ENCODE peak calls at places on chromosome 6, in eight cellular contexts. One of them, this sample, is unnamed.

GRCh38 chr6:54697423-54697822 is 149.1 kb upstream of the FAM83B start:
- DNase-seq in HCT116: peak
- DNase-seq in IMR-90: peak
- DNase-seq in A549: peak
- DNase-seq in K562: no peak
- DNase-seq in SK-N-SH: no peak
- DNase-seq in GM12878: no peak
- DNase-seq in HepG2: no peak
- DNase-seq in this sample: no peak

GRCh38 chr6:961407-961930 is 268.5 kb upstream of the EXOC2 start:
- DNase-seq in HepG2: no peak
- DNase-seq in K562: no peak
- DNase-seq in SK-N-SH: no peak
- DNase-seq in IMR-90: no peak
- DNase-seq in GM12878: no peak
- DNase-seq in A549: no peak
- DNase-seq in HCT116: no peak
- DNase-seq in this sample: no peak

GRCh38 chr6:18154507-18155272 is at the start of gene TPMT:
- DNase-seq in HepG2: no peak
- DNase-seq in K562: no peak
- DNase-seq in A549: no peak
- DNase-seq in SK-N-SH: no peak
- DNase-seq in HCT116: no peak
- DNase-seq in IMR-90: no peak
- DNase-seq in GM12878: no peak
- DNase-seq in this sample: no peak

GRCh38 chr6:116840091-116840490 is 11.2 kb upstream of the GPRC6A start:
- DNase-seq in K562: peak
- DNase-seq in HCT116: no peak
- DNase-seq in GM12878: no peak
- DNase-seq in A549: no peak
- DNase-seq in HepG2: no peak
- DNase-seq in SK-N-SH: no peak
- DNase-seq in IMR-90: peak
- DNase-seq in this sample: no peak

GRCh38 chr6:53361549-53362031 is 12.8 kb upstream of the ELOVL5 start:
- DNase-seq in K562: no peak
- DNase-seq in HCT116: no peak
- DNase-seq in A549: peak
- DNase-seq in SK-N-SH: no peak
- DNase-seq in GM12878: peak
- DNase-seq in HepG2: no peak
- DNase-seq in IMR-90: peak
- DNase-seq in this sample: no peak

GRCh38 chr6:3228791-3229565 is 1.5 kb upstream of the TUBB2B start:
- DNase-seq in SK-N-SH: no peak
- DNase-seq in HepG2: no peak
- DNase-seq in K562: no peak
- DNase-seq in IMR-90: no peak
- DNase-seq in GM12878: no peak
- DNase-seq in HCT116: no peak
- DNase-seq in A549: no peak
- DNase-seq in this sample: peak

GRCh38 chr6:139442188-139442625 is 67.8 kb upstream of the CITED2 start:
- DNase-seq in HCT116: no peak
- DNase-seq in SK-N-SH: no peak
- DNase-seq in IMR-90: no peak
- DNase-seq in K562: no peak
- DNase-seq in A549: no peak
- DNase-seq in HepG2: no peak
- DNase-seq in GM12878: no peak
- DNase-seq in this sample: no peak

GRCh38 chr6:138088307-138088744 is 18.9 kb downstream of the PERP start:
- DNase-seq in GM12878: no peak
- DNase-seq in SK-N-SH: no peak
- DNase-seq in HCT116: peak
- DNase-seq in IMR-90: peak
- DNase-seq in HepG2: peak
- DNase-seq in A549: peak
- DNase-seq in K562: no peak
- DNase-seq in this sample: no peak

GRCh38 chr6:142833054-142833453 is 111.9 kb downstream of the HIVEP2 start:
- DNase-seq in GM12878: no peak
- DNase-seq in IMR-90: peak
- DNase-seq in SK-N-SH: no peak
- DNase-seq in HCT116: no peak
- DNase-seq in HepG2: no peak
- DNase-seq in K562: no peak
- DNase-seq in A549: peak
- DNase-seq in this sample: no peak

GRCh38 chr6:136604928-136605485 is 54.8 kb upstream of the MAP7 start:
- DNase-seq in HepG2: no peak
- DNase-seq in HCT116: no peak
- DNase-seq in GM12878: no peak
- DNase-seq in SK-N-SH: no peak
- DNase-seq in IMR-90: no peak
- DNase-seq in K562: no peak
- DNase-seq in A549: no peak
- DNase-seq in this sample: no peak

GRCh38 chr6:105795913-105796517 is 290.1 kb upstream of the PRDM1 start:
- DNase-seq in K562: no peak
- DNase-seq in SK-N-SH: no peak
- DNase-seq in GM12878: no peak
- DNase-seq in HCT116: no peak
- DNase-seq in A549: peak
- DNase-seq in IMR-90: no peak
- DNase-seq in HepG2: no peak
- DNase-seq in this sample: no peak

GRCh38 chr6:33249732-33250625 is 21.7 kb downstream of the VPS52 start:
- DNase-seq in HCT116: no peak
- DNase-seq in IMR-90: peak
- DNase-seq in K562: no peak
- DNase-seq in A549: no peak
- DNase-seq in SK-N-SH: peak
- DNase-seq in HepG2: no peak
- DNase-seq in GM12878: no peak
- DNase-seq in this sample: no peak

GRCh38 chr6:137166247-137167098 is 7.0 kb downstream of the IL22RA2 start:
- DNase-seq in HCT116: no peak
- DNase-seq in IMR-90: no peak
- DNase-seq in GM12878: no peak
- DNase-seq in K562: no peak
- DNase-seq in A549: no peak
- DNase-seq in HepG2: no peak
- DNase-seq in SK-N-SH: no peak
- DNase-seq in this sample: no peak

DNA sequence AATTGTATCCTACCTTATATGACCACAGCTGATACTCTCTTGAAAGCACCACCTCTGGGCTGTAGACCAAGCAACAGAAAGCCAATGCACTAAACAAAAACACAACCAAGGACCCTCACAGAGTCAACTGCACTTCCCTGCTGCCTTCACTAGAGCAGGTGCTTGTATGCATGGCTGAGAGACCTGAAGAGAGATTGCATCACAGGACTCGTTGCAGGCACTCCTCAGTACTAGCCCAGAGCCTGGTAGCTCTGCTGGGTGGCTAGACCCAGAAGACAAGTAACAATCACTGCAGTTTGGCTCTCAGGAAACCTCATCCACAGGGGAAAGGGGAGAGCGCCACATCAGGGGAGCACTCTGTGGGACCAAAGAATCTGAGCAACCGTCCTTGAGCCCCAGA is 521.6 kb upstream of the IMPG1 start:
- DNase-seq in IMR-90: no peak
- DNase-seq in GM12878: no peak
- DNase-seq in SK-N-SH: no peak
- DNase-seq in A549: no peak
- DNase-seq in K562: no peak
- DNase-seq in HCT116: no peak
- DNase-seq in HepG2: no peak
- DNase-seq in this sample: no peak
- TF ChIP-seq RAD21 in IMR-90: no peak
- TF ChIP-seq RAD21 in GM12878: no peak
- TF ChIP-seq RAD21 in SK-N-SH: no peak
- TF ChIP-seq RAD21 in A549: no peak
- TF ChIP-seq RAD21 in K562: no peak
- TF ChIP-seq RAD21 in HCT116: no peak
- TF ChIP-seq RAD21 in HepG2: no peak
- TF ChIP-seq RAD21 in this sample: no peak

DNA sequence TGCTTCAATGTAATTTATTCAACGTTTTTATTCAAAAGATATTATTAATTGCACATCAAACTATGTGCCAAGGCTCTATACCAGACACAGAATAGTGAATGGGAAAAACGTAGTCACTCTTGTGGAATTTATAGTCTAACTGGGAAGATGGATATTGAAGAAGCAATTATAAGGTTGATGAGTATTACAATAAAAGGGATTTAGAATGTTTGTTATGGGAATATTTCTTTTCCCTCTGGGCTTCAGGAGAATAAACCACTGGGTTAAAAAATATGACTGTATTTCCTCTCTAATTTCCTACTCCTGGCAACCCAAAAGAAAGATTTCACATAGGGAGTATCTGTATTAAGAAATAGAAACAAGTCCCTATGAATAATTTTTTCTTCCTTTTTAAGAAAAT is 25.1 kb upstream of the UTRN start:
- DNase-seq in IMR-90: no peak
- DNase-seq in SK-N-SH: no peak
- DNase-seq in HCT116: no peak
- DNase-seq in K562: no peak
- DNase-seq in HepG2: no peak
- DNase-seq in A549: no peak
- DNase-seq in GM12878: no peak
- DNase-seq in this sample: no peak
- TF ChIP-seq RAD21 in IMR-90: no peak
- TF ChIP-seq RAD21 in SK-N-SH: no peak
- TF ChIP-seq RAD21 in HCT116: no peak
- TF ChIP-seq RAD21 in K562: no peak
- TF ChIP-seq RAD21 in HepG2: no peak
- TF ChIP-seq RAD21 in A549: no peak
- TF ChIP-seq RAD21 in GM12878: no peak
- TF ChIP-seq RAD21 in this sample: no peak

GRCh38 chr6:12296255-12296573 is 6.1 kb downstream of the EDN1 start:
- DNase-seq in GM12878: no peak
- DNase-seq in A549: peak
- DNase-seq in SK-N-SH: no peak
- DNase-seq in IMR-90: peak
- DNase-seq in HCT116: no peak
- DNase-seq in K562: no peak
- DNase-seq in HepG2: peak
- DNase-seq in this sample: no peak
- TF ChIP-seq RAD21 in GM12878: no peak
- TF ChIP-seq RAD21 in A549: no peak
- TF ChIP-seq RAD21 in SK-N-SH: no peak
- TF ChIP-seq RAD21 in IMR-90: no peak
- TF ChIP-seq RAD21 in HCT116: no peak
- TF ChIP-seq RAD21 in K562: no peak
- TF ChIP-seq RAD21 in HepG2: no peak
- TF ChIP-seq RAD21 in this sample: no peak

DNA sequence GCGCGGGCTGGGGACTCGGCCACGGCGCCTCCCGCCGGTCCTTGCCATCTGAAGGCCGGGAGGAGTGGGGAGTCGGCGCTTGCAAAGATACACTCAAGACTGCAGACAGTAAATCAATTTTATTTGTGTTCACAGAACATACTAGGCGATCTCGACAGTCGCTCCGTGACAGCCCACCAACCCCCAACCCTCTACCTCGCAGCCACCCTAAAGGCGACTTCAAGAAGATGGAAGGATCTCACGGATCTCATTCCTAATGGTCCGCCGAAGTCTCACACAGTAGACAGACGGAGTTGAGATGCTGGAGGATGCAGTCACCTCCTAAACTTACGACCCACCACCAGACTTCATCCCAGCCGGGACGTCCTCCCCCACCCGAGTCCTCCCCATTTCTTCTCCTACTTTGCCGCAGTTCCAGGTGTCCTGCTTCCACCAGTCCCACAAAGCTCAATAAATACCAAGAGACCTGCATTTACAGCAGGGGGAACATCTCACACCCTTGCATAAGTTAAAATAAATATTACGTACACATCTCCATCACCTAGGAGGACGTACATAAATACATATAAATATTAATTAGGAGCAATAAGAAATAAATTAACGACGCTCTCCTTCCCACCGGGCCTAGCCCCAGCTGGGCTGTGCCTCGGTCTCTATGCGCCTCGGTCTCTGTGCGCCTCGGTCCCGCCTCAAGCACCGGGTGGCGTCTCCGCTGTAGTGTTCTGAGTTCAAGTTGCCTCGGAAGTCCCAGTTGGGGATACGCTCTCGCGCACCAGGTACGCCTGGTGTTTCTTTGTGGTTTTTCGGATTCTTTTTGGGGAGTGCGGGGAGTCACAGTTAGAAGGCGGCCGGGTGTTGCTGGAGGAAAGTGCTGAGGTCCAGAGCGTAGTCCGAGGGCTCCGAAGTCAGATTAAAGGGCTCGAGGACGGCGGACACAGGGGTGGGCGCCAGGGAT is 889 bp upstream of the FLOT1 start:
- DNase-seq in A549: no peak
- DNase-seq in GM12878: no peak
- DNase-seq in SK-N-SH: peak
- DNase-seq in K562: peak
- DNase-seq in HCT116: no peak
- DNase-seq in HepG2: no peak
- DNase-seq in IMR-90: peak
- DNase-seq in this sample: no peak
- TF ChIP-seq RAD21 in A549: no peak
- TF ChIP-seq RAD21 in GM12878: no peak
- TF ChIP-seq RAD21 in SK-N-SH: no peak
- TF ChIP-seq RAD21 in K562: no peak
- TF ChIP-seq RAD21 in HCT116: no peak
- TF ChIP-seq RAD21 in HepG2: no peak
- TF ChIP-seq RAD21 in IMR-90: no peak
- TF ChIP-seq RAD21 in this sample: no peak

GRCh38 chr6:146913842-146914562 is 290.2 kb upstream of the STXBP5 start:
- DNase-seq in A549: peak
- DNase-seq in SK-N-SH: peak
- DNase-seq in GM12878: no peak
- DNase-seq in IMR-90: peak
- DNase-seq in HCT116: peak
- DNase-seq in HepG2: peak
- DNase-seq in K562: peak
- DNase-seq in this sample: peak
- TF ChIP-seq RAD21 in A549: peak
- TF ChIP-seq RAD21 in SK-N-SH: peak
- TF ChIP-seq RAD21 in GM12878: no peak
- TF ChIP-seq RAD21 in IMR-90: peak
- TF ChIP-seq RAD21 in HCT116: no peak
- TF ChIP-seq RAD21 in HepG2: no peak
- TF ChIP-seq RAD21 in K562: no peak
- TF ChIP-seq RAD21 in this sample: no peak

This sample was measured in H1.